ENCODE peak calls at places on chromosomes 6 and 20, in eight cellular contexts. X is Calu3; E is pancreas; O is left cardiac atrium; R is NCI-H1092 treated with DMSO at 0.1 percent for 48 hours; H is stimulated activated CD4-positive, alpha-beta T cell treated with anti-CD3 and anti-CD28 coated beads, Interleukin-12 subunit alpha, Interleukin-12 subunit beta, amount 100 ng/mL, for 4 hours; B is NCI-H1105; J is CD4-positive, alpha-beta T cell. C is an unnamed sample.
A peak's percentile ranks its signal among the peaks of the same experiment; 100 is the strongest.

GRCh38 chr6:18211338-18211737 is 53.0 kb downstream of the DEK start:
- DNase-seq in J (no peak), O (no peak), X (no peak), B (no peak), E (no peak), R (no peak), H (no peak), C (no peak)

GRCh38 chr20:40691566-40692239 is 2.7 kb upstream of the MAFB start:
- DNase-seq in O (no peak), X (no peak), H (no peak), E (no peak), B (no peak), J (no peak), R (no peak), C (no peak)

GRCh38 chr6:104161960-104162669 is 697.6 kb downstream of the HACE1 start:
- DNase-seq in R (no peak), J (no peak), B (no peak), X (no peak), O (no peak), H (no peak), E (no peak), C (no peak)

GRCh38 chr20:63591147-63591533 is 17.1 kb upstream of the HELZ2 start:
- DNase-seq in B (no peak), J (no peak), X (no peak), O (no peak), E (no peak), R (no peak), H (no peak), C (no peak)

GRCh38 chr20:47354388-47354709 is 2.1 kb downstream of the ZMYND8 start:
- DNase-seq in B (no peak), R (no peak), E (no peak), X (no peak), O (no peak), H (no peak), J (no peak), C (no peak)

GRCh38 chr6:51398793-51399192 is 580.1 kb downstream of the TFAP2B start:
- DNase-seq in E (no peak), J (no peak), H (no peak), B (no peak), X (peak; percentile 37), R (no peak), O (no peak), C (no peak)

GRCh38 chr6:10478187-10479040 is 42.7 kb upstream of the GCNT2 start:
- DNase-seq in H (no peak), O (no peak), X (peak; percentile 7), R (no peak), B (peak; percentile 17), E (no peak), J (no peak), C (no peak)

GRCh38 chr20:2299301-2299700 is 3.5 kb downstream of the TGM3 start:
- DNase-seq in E (no peak), B (no peak), X (peak; percentile 7), H (no peak), O (peak; percentile 55), R (no peak), J (no peak), C (no peak)

GRCh38 chr6:130680118-130680517 is 147.1 kb upstream of the SMLR1 start:
- DNase-seq in X (no peak), O (no peak), E (no peak), R (no peak), J (no peak), H (no peak), B (no peak), C (no peak)

GRCh38 chr6:145036848-145037567 is 698.3 kb downstream of the EPM2A start:
- DNase-seq in E (no peak), J (no peak), B (no peak), X (no peak), O (no peak), H (no peak), R (no peak), C (no peak)

GRCh38 chr20:7744411-7744810 is 195.8 kb downstream of the HAO1 start:
- DNase-seq in O (no peak), H (no peak), B (no peak), R (no peak), E (no peak), J (no peak), X (no peak), C (no peak)

C was measured in DMS79.